ENCODE peak calls at places on chromosome 12, in four cellular contexts. G, Q, C and W are unnamed samples.

GRCh38 chr12:3458041-3458440 is 33.0 kb upstream of the PRMT8 start:
- DNase-seq in G (no peak), Q (peak; percentile 1), C (no peak), W (peak; percentile 96)

GRCh38 chr12:54300732-54301427 is at the start of gene NFE2:
- DNase-seq in G (peak; percentile 66), Q (peak; percentile 70), C (peak; percentile 71), W (peak; percentile 85)

GRCh38 chr12:91098942-91099341 is 12.4 kb downstream of the LUM start:
- DNase-seq in G (peak; percentile 26), Q (peak; percentile 95), C (no peak), W (peak; percentile 76)

GRCh38 chr12:53427905-53428594 is 4.4 kb downstream of the AMHR2 start:
- DNase-seq in G (peak; percentile 91), Q (peak; percentile 86), C (no peak), W (peak; percentile 99)

GRCh38 chr12:62933220-62933870 is 1.6 kb downstream of the PPM1H start:
- DNase-seq in G (peak; percentile 50), Q (peak; percentile 18), C (peak; percentile 39), W (no peak)

GRCh38 chr12:6724409-6724797 is 557 bp downstream of the COPS7A start:
- DNase-seq in G (peak; percentile 42), Q (peak; percentile 13), C (no peak), W (no peak)

GRCh38 chr12:39043425-39043824 is 138.0 kb upstream of the CPNE8 start:
- DNase-seq in G (no peak), Q (no peak), C (no peak), W (no peak)

GRCh38 chr12:46450279-46450748 is 77.7 kb upstream of the SLC38A2 start:
- DNase-seq in G (no peak), Q (no peak), C (peak; percentile 59), W (peak; percentile 54)

GRCh38 chr12:53221203-53222076 is 10.6 kb downstream of the RARG start:
- DNase-seq in G (peak; percentile 75), Q (peak; percentile 57), C (peak; percentile 70), W (peak; percentile 73)

GRCh38 chr12:57377103-57377840 is 53.6 kb downstream of the R3HDM2 start:
- DNase-seq in G (no peak), Q (no peak), C (no peak), W (peak; percentile 54)

GRCh38 chr12:90456248-90456647 is 498.7 kb downstream of the CCER1 start:
- DNase-seq in G (no peak), Q (no peak), C (no peak), W (no peak)

GRCh38 chr12:104423809-104424208 is 32.9 kb upstream of the CHST11 start:
- DNase-seq in G (no peak), Q (no peak), C (no peak), W (no peak)

GRCh38 chr12:15996254-15996653 is 85.1 kb downstream of the DERA start:
- DNase-seq in G (peak; percentile 20), Q (peak; percentile 29), C (no peak), W (peak; percentile 8)

GRCh38 chr12:24955389-24955788 is 6.5 kb upstream of the BCAT1 start:
- DNase-seq in G (no peak), Q (peak; percentile 51), C (no peak), W (no peak)

GRCh38 chr12:31618228-31619025 is 27.5 kb upstream of the DENND5B start:
- DNase-seq in G (no peak), Q (no peak), C (no peak), W (no peak)

GRCh38 chr12:4909734-4910501 is at the start of gene KCNA1:
- DNase-seq in G (no peak), Q (no peak), C (no peak), W (no peak)

GRCh38 chr12:14961466-14962155 is at the start of gene ARHGDIB:
- DNase-seq in G (no peak), Q (no peak), C (peak; percentile 34), W (peak; percentile 78)

GRCh38 chr12:53758081-53758769 is 6.4 kb upstream of the CISTR start:
- DNase-seq in G (no peak), Q (no peak), C (no peak), W (no peak)

GRCh38 chr12:99045158-99045557 is 400.1 kb downstream of the APAF1 start:
- DNase-seq in G (no peak), Q (no peak), C (no peak), W (no peak)

GRCh38 chr12:5088586-5089264 is 45.0 kb downstream of the KCNA5 start:
- DNase-seq in G (peak; percentile 64), Q (peak; percentile 78), C (no peak), W (no peak)

GRCh38 chr12:101696477-101697196 is 803 bp upstream of the CHPT1 start:
- DNase-seq in G (no peak), Q (no peak), C (peak; percentile 54), W (no peak)

GRCh38 chr12:8742501-8742900 is 44.7 kb downstream of the RIMKLB start:
- DNase-seq in G (peak; percentile 9), Q (peak; percentile 70), C (no peak), W (peak; percentile 76)

GRCh38 chr12:56261503-56262230 is 3.5 kb upstream of the ANKRD52 start:
- DNase-seq in G (peak; percentile 95), Q (peak; percentile 49), C (no peak), W (peak; percentile 91)

GRCh38 chr12:26978801-26979200 is 35.4 kb downstream of the TM7SF3 start:
- DNase-seq in G (no peak), Q (no peak), C (no peak), W (no peak)

GRCh38 chr12:108969622-108970021 is 51.2 kb downstream of the SVOP start:
- DNase-seq in G (no peak), Q (no peak), C (no peak), W (no peak)

GRCh38 chr12:76866726-76867125 is 12.1 kb downstream of the CSRP2 start:
- DNase-seq in G (no peak), Q (peak; percentile 74), C (no peak), W (no peak)

GRCh38 chr12:114213055-114213561 is 192.8 kb downstream of the TBX5 start:
- DNase-seq in G (peak; percentile 17), Q (no peak), C (no peak), W (no peak)

GRCh38 chr12:46209914-46210834 is 58.7 kb downstream of the SLC38A1 start:
- DNase-seq in G (no peak), Q (no peak), C (peak; percentile 69), W (peak; percentile 97)

GRCh38 chr12:121803861-121804416 is at the start of gene SETD1B:
- DNase-seq in G (peak; percentile 76), Q (peak; percentile 58), C (peak; percentile 71), W (peak; percentile 54)

GRCh38 chr12:124053855-124054254 is 80.8 kb downstream of the ZNF664 start:
- DNase-seq in G (peak; percentile 73), Q (peak; percentile 74), C (peak; percentile 49), W (peak; percentile 55)
- TF ChIP-seq CTCF in G (peak; percentile 58), Q (peak; percentile 73), C (peak; percentile 60), W (peak; percentile 52)

GRCh38 chr12:120467439-120467838 is 2.1 kb downstream of the SRSF9 start:
- DNase-seq in G (no peak), Q (no peak), C (no peak), W (no peak)

GRCh38 chr12:120468846-120469449 is 600 bp downstream of the SRSF9 start:
- DNase-seq in G (peak; percentile 31), Q (peak; percentile 29), C (peak; percentile 38), W (no peak)

GRCh38 chr12:120466560-120467315 is 2.8 kb downstream of the SRSF9 start:
- DNase-seq in G (peak; percentile 64), Q (peak; percentile 26), C (no peak), W (peak; percentile 62)

GRCh38 chr12:120469450-120470149 is at the start of gene SRSF9:
- DNase-seq in G (peak; percentile 98), Q (peak; percentile 98), C (peak; percentile 95), W (peak; percentile 96)

DNA sequence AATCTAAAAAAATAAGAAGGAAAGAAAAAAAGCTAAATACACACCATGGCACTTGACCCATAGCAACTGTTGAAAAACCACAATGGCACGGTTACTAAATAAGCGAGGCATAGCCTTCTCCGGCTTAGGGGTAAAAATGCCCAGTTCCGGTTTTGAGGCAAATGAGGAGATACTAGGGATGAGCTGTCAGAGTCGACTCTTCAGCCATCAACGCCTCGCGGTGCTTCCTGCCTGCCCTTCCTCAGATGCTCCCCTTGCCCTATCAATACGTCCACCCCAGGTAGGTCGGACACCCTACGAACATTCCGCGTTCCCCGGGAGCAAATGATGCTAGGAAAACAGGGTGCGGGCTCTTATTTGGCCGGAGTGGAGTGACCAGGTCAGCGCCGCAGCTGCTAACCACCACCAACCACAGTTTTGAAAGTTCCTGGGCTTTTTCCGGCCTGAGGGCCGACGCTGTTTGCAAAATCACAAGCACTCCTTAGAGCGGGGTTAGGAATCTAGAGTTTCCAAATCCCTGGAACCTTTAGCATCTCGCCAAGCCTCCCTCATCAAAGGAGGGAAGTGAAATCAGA is 1.2 kb downstream of the SRSF9 start:
- DNase-seq in G (peak; percentile 55), Q (peak; percentile 60), C (peak; percentile 52), W (peak; percentile 40)
- H3K4me3 ChIP-seq in G (peak overlapping the region; percentile 80), Q (peak overlapping the region; percentile 83), C (peak overlapping the region; percentile 65), W (peak overlapping the region; percentile 57)

DNA sequence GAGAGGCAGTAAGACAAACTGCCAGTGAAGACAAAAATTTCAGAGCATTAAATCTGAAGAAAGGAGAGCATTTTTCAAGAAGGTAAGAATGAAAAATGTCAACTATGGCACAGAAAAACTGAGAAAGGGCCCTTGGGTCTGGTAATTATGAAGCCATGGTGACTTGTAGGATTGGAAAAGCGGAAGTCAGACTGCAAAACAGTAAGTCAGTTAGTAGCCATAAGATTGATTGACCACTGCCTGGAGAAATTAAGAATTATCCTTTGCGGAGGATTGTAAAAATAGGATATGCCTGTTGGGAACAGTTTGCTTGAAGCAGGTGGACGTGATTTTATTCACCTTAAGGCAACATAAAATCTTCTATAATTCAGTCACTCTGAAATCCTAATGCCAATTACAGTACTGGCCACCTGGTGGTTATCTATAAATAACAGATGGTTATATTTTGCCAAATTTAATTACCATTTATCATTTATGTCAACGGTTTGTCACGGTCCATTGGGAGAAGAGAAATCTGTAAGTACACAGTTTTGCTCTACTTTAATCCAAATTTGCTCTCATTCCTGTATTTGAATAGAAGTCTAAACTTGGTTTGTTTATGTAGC is 127.1 kb upstream of the CNTN1 start:
- DNase-seq in G (no peak), Q (no peak), C (no peak), W (no peak)
- TF ChIP-seq CTCF in G (no peak), Q (no peak), C (no peak), W (no peak)

GRCh38 chr12:128783129-128783574 is 40.6 kb downstream of the SLC15A4 start:
- DNase-seq in G (no peak), Q (peak; percentile 48), C (no peak), W (no peak)
- H3K4me3 ChIP-seq in G (no peak overlapping the region), Q (no peak overlapping the region), C (no peak overlapping the region), W (no peak overlapping the region)

DNA sequence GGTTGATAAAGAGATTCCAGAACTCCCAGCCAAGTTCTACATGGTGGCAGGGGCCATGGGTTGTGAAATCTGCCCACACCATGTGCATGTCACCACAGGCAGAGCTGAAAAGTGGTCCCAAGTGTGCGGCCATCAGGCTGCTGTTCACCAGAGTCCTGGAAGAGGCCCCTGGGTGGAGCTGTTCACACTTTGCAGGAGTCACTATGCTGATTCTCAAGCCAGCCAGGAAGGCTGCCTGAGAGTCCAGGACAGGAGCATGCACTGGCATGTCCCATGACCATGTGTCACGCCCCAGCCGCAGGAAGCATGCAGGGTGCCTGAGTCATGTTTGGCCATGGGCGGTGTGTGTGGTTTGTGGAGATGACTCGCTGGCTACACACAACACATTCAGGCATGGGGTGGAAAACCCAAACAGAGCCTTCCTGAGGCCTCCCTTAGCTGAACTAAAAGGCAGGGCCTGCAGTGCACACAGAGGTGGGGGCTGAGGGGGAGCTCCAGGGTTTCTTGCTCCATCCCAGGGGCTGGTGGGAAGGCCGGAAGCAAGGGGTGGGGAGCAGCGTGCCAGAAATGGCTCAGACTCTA is 19.5 kb downstream of the ABCB9 start:
- DNase-seq in G (peak; percentile 92), Q (peak; percentile 99), C (peak; percentile 83), W (peak; percentile 100)
- TF ChIP-seq CTCF in G (peak; percentile 16), Q (peak; percentile 51), C (no peak), W (peak; percentile 67)